ENCODE peak calls at places on chromosomes 5 and 9, in seven cellular contexts. V is right lobe of liver, X is left ventricle myocardium inferior, E is kidney, N is fibroblast of lung, D is upper lobe of right lung, J is colonic mucosa. R is an unnamed sample.

GRCh38 chr9:135226369-135227050 is 139.0 kb downstream of the OLFM1 start:
- DNase-seq in E (peak), N (no peak), V (peak), X (peak), J (no peak), D (peak), R (no peak)

GRCh38 chr5:67942451-67942830 is 273.1 kb upstream of the PIK3R1 start:
- DNase-seq in V (no peak), E (no peak), J (no peak), N (no peak), X (no peak), D (no peak), R (no peak)

GRCh38 chr5:10586008-10586407 is 22.1 kb downstream of the ANKRD33B start:
- DNase-seq in J (no peak), D (no peak), X (no peak), V (no peak), N (no peak), E (no peak), R (no peak)

GRCh38 chr9:82331091-82331490 is 342.5 kb downstream of the SPATA31D1 start:
- DNase-seq in X (no peak), V (no peak), N (no peak), E (no peak), D (no peak), J (no peak), R (peak)

GRCh38 chr9:120032639-120033038 is 547.3 kb downstream of the CDK5RAP2 start:
- DNase-seq in N (no peak), E (no peak), X (no peak), V (no peak), D (no peak), J (no peak), R (no peak)

GRCh38 chr5:33423018-33423630 is 17.6 kb upstream of the TARS1 start:
- DNase-seq in J (no peak), E (no peak), N (peak), D (no peak), V (no peak), X (no peak), R (peak)

GRCh38 chr9:1051286-1052118 is 1.3 kb downstream of the DMRT2 start:
- DNase-seq in D (peak), E (peak), N (no peak), J (peak), X (peak), V (no peak), R (no peak)

GRCh38 chr5:136089804-136090203 is 42.8 kb upstream of the SMAD5 start:
- DNase-seq in V (no peak), E (no peak), D (no peak), N (no peak), X (no peak), J (peak), R (no peak)

GRCh38 chr5:180161420-180162303 is 47.3 kb downstream of the RASGEF1C start:
- DNase-seq in E (peak), J (no peak), D (no peak), N (no peak), V (no peak), X (no peak), R (no peak)

GRCh38 chr5:154753792-154754191 is 1.4 kb upstream of the LARP1 start:
- DNase-seq in J (peak), E (peak), V (no peak), X (peak), D (no peak), N (peak), R (peak)

GRCh38 chr5:94793113-94793815 is 174.8 kb downstream of the SLF1 start:
- DNase-seq in V (no peak), X (no peak), E (no peak), D (no peak), J (no peak), N (peak), R (peak)

GRCh38 chr5:149837680-149838269 is 106.8 kb downstream of the PDE6A start:
- DNase-seq in X (no peak), J (peak), D (no peak), E (no peak), V (no peak), N (peak), R (peak)

GRCh38 chr9:138022756-138023393 is 145.3 kb downstream of the CACNA1B start:
- DNase-seq in E (peak), J (no peak), V (no peak), D (peak), N (no peak), X (no peak), R (no peak)

GRCh38 chr5:96565843-96566242 is 96.3 kb upstream of the CAST start:
- DNase-seq in X (no peak), N (peak), D (no peak), E (no peak), J (no peak), V (no peak), R (peak)

GRCh38 chr5:141758316-141758965 is 76.4 kb upstream of the ARAP3 start:
- DNase-seq in V (no peak), N (no peak), X (no peak), E (no peak), D (no peak), J (no peak), R (no peak)

GRCh38 chr5:72625369-72625768 is 118.2 kb upstream of the ZNF366 start:
- DNase-seq in X (no peak), N (no peak), D (no peak), J (no peak), V (no peak), E (no peak), R (no peak)

GRCh38 chr9:126205260-126205659 is 121.4 kb upstream of the MVB12B start:
- DNase-seq in D (no peak), E (no peak), V (no peak), N (no peak), J (no peak), X (no peak), R (no peak)

GRCh38 chr5:158814521-158814920 is 285.2 kb downstream of the EBF1 start:
- DNase-seq in N (no peak), V (no peak), E (no peak), J (no peak), X (no peak), D (no peak), R (no peak)
- H3K4me3 ChIP-seq in N (no peak), V (no peak), E (no peak), J (no peak), X (no peak), D (no peak), R (no peak)

GRCh38 chr5:133240425-133241091 is 188.7 kb downstream of the HSPA4 start:
- DNase-seq in E (no peak), V (no peak), N (peak), J (peak), X (no peak), D (no peak), R (peak)
- H3K4me3 ChIP-seq in E (no peak), V (no peak), N (no peak), J (no peak), X (no peak), D (no peak), R (no peak)

GRCh38 chr9:36029765-36030528 is 6.8 kb upstream of the RECK start:
- DNase-seq in D (no peak), N (peak), E (no peak), J (no peak), V (no peak), X (no peak), R (peak)

GRCh38 chr9:36025751-36026150 is 11.0 kb upstream of the RECK start:
- DNase-seq in E (no peak), J (no peak), V (no peak), X (no peak), N (no peak), D (no peak), R (no peak)

GRCh38 chr9:36031774-36032565 is 4.7 kb upstream of the RECK start:
- DNase-seq in V (no peak), E (no peak), D (no peak), X (no peak), N (no peak), J (no peak), R (no peak)

GRCh38 chr9:36030871-36031270 is 5.8 kb upstream of the RECK start:
- DNase-seq in V (no peak), D (no peak), E (no peak), X (no peak), J (no peak), N (peak), R (no peak)

DNA sequence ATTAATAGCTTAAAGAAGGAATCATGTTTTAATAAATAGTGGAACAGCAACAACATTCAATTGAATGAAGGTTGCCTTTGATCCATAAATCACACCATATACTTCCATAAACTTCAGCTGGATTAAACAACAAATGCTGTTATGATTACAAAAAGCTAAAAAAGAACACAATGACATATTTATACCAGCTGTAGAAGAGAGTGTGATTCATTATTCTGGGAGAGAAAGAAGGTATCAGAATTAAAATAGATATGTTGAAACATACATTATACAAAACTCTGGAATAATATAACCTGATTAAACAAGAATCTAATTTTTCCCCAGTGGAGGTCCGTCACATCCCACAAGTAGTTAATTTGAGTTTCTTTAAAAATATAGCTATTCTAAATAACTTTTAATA is 7.5 kb upstream of the RECK start:
- DNase-seq in X (no peak), D (no peak), E (no peak), J (no peak), N (no peak), V (no peak), R (no peak)
- H3K4me3 ChIP-seq in X (no peak), D (no peak), E (no peak), J (no peak), N (no peak), V (no peak), R (no peak)

DNA sequence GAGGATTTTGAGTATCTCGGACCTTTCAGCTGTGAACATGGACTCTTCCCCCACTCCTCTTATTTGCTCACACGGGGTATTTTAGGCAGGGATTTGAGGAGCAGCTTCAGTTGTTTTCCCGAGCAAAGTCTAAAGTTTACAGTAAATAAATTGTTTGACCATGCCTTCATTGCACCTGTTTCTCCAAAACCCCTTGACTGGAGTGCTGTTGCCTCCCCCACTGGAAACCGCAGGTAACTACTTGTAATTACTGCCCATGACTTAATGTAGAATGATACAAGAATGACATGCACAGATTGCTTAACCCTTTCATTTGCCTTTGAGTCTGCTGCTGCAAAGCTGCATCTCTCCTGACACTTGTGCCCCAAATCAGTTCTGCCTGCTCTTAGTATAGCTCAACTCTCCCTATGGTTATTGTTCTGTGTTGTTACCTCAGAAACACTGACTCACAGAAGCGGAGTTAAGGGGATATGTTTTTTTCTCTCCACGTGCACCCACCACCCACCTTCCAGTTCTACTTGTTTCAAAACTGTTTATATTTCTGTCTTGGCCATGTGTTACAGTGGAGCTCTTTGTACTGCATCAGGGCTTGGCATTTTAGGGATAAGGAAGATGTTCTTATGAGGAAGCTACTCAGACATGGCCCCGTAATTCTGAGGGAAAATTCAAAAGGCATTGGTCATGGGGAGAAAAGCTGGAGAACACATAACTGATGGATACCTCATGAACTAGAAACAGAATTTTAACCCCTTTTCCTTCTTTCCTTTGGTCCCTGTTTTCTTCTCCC is 2.2 kb downstream of the ADRB2 start:
- DNase-seq in J (no peak), D (no peak), V (no peak), E (no peak), N (no peak), X (no peak), R (no peak)
- H3K4me3 ChIP-seq in J (peak), D (peak), V (peak), E (peak), N (peak), X (peak), R (no peak)